ENCODE peak calls at places on chromosomes 12 and 14, in seven cellular contexts. N, X, J, U, V, W and T are unnamed samples.

GRCh38 chr14:93285048-93285447 is 47.8 kb downstream of the BTBD7 start:
- DNase-seq in U (peak; percentile 12), X (no peak), W (no peak), J (no peak), N (no peak), V (peak; percentile 32), T (no peak)

GRCh38 chr14:38127356-38127755 is 80.3 kb upstream of the SSTR1 start:
- DNase-seq in N (no peak), W (no peak), X (no peak), J (no peak), V (no peak), U (no peak), T (no peak)

GRCh38 chr12:50924131-50924438 is 28.3 kb upstream of the HIGD1C start:
- DNase-seq in J (no peak), N (no peak), W (no peak), U (no peak), X (no peak), V (no peak), T (no peak)

GRCh38 chr14:74595006-74595735 is 16.9 kb downstream of the LTBP2 start:
- DNase-seq in X (no peak), V (no peak), W (no peak), N (no peak), U (peak; percentile 90), J (no peak), T (no peak)

GRCh38 chr12:50549885-50550284 is 45.1 kb downstream of the DIP2B start:
- DNase-seq in X (no peak), N (no peak), J (no peak), U (no peak), W (no peak), V (no peak), T (no peak)

GRCh38 chr12:94327819-94328218 is 131.8 kb downstream of the CEP83 start:
- DNase-seq in W (no peak), N (peak; percentile 29), J (no peak), X (no peak), U (peak; percentile 61), V (no peak), T (no peak)

GRCh38 chr14:76786556-76786955 is 25.3 kb downstream of the VASH1 start:
- DNase-seq in U (no peak), W (no peak), N (no peak), X (no peak), V (no peak), J (no peak), T (no peak)

GRCh38 chr12:120710805-120711296 is 593 bp downstream of the UNC119B start:
- DNase-seq in X (peak; percentile 78), V (no peak), U (no peak), J (no peak), N (no peak), W (no peak), T (no peak)

GRCh38 chr14:71380271-71380670 is 473.0 kb downstream of the PCNX1 start:
- DNase-seq in N (peak; percentile 39), W (no peak), U (peak; percentile 89), V (peak; percentile 62), J (no peak), X (no peak), T (no peak)

GRCh38 chr12:26971963-26972362 is 33.7 kb downstream of the FGFR1OP2 start:
- DNase-seq in W (no peak), N (no peak), J (no peak), V (no peak), U (no peak), X (no peak), T (peak; percentile 19)

GRCh38 chr12:68885381-68885780 is 47.6 kb downstream of the CPM start:
- DNase-seq in W (no peak), N (no peak), V (no peak), X (peak; percentile 45), U (no peak), J (no peak), T (no peak)

GRCh38 chr12:121803861-121804416 is at the start of gene SETD1B:
- DNase-seq in V (no peak), W (peak; percentile 76), J (no peak), N (no peak), U (peak; percentile 53), X (peak; percentile 88), T (no peak)

GRCh38 chr14:24629521-24629920 is 4.5 kb downstream of the GZMB start:
- DNase-seq in W (no peak), N (no peak), J (no peak), X (no peak), U (no peak), V (no peak), T (no peak)

GRCh38 chr12:145369-145960 is 68.5 kb downstream of the SLC6A12 start:
- DNase-seq in X (no peak), W (no peak), U (peak; percentile 1), V (no peak), J (no peak), N (peak; percentile 58), T (no peak)

GRCh38 chr14:90560529-90560928 is 163.7 kb downstream of the CALM1 start:
- DNase-seq in U (no peak), W (no peak), N (no peak), V (no peak), X (no peak), J (no peak), T (no peak)

GRCh38 chr14:81534510-81535074 is 939 bp upstream of the SEL1L start:
- DNase-seq in J (no peak), N (no peak), V (no peak), U (no peak), W (no peak), X (no peak), T (no peak)

GRCh38 chr14:82759691-82760090 is 1226.0 kb upstream of the SEL1L start:
- DNase-seq in U (no peak), V (no peak), J (no peak), X (no peak), N (no peak), W (no peak), T (no peak)

GRCh38 chr14:60775296-60775695 is 40.7 kb downstream of the MNAT1 start:
- DNase-seq in V (peak; percentile 31), U (peak; percentile 69), N (peak; percentile 87), W (no peak), J (no peak), X (no peak), T (no peak)

GRCh38 chr12:4246116-4246515 is 27.4 kb upstream of the CCND2 start:
- DNase-seq in N (no peak), U (no peak), V (no peak), J (no peak), W (no peak), X (no peak), T (no peak)

GRCh38 chr12:45879363-45879895 is 110.9 kb downstream of the SCAF11 start:
- DNase-seq in V (no peak), U (no peak), J (no peak), W (no peak), N (no peak), X (no peak), T (no peak)
- H3K4me3 ChIP-seq in V (no peak overlapping the region), U (no peak overlapping the region), J (no peak overlapping the region), W (no peak overlapping the region), N (no peak overlapping the region), X (no peak overlapping the region), T (no peak overlapping the region)

GRCh38 chr12:6358886-6359285 is 16.5 kb downstream of the SCNN1A start:
- DNase-seq in J (no peak), X (no peak), W (no peak), U (no peak), N (no peak), V (no peak), T (no peak)

GRCh38 chr12:6354539-6355393 is 12.9 kb upstream of the TNFRSF1A start:
- DNase-seq in V (no peak), U (no peak), W (no peak), J (no peak), N (no peak), X (peak; percentile 53), T (no peak)

GRCh38 chr12:6352198-6353173 is 10.6 kb upstream of the TNFRSF1A start:
- DNase-seq in J (no peak), N (no peak), X (no peak), V (no peak), W (no peak), U (no peak), T (no peak)

GRCh38 chr12:6356374-6356820 is 14.5 kb upstream of the TNFRSF1A start:
- DNase-seq in W (no peak), J (no peak), U (no peak), N (no peak), X (no peak), V (no peak), T (no peak)

GRCh38 chr12:6355491-6356373 is 13.9 kb upstream of the TNFRSF1A start:
- DNase-seq in N (no peak), X (peak; percentile 93), V (no peak), U (no peak), W (no peak), J (no peak), T (no peak)
- H3K4me3 ChIP-seq in N (no peak overlapping the region), X (no peak overlapping the region), V (no peak overlapping the region), U (no peak overlapping the region), W (no peak overlapping the region), J (no peak overlapping the region), T (no peak overlapping the region)

GRCh38 chr12:14450479-14450878 is 85.0 kb downstream of the ATF7IP start:
- DNase-seq in W (no peak), N (no peak), V (no peak), X (no peak), J (no peak), U (no peak), T (no peak)
- H3K4me3 ChIP-seq in W (no peak overlapping the region), N (no peak overlapping the region), V (no peak overlapping the region), X (no peak overlapping the region), J (no peak overlapping the region), U (no peak overlapping the region), T (no peak overlapping the region)

GRCh38 chr12:124779161-124780141 is 84.2 kb downstream of the SCARB1 start:
- DNase-seq in U (no peak), W (no peak), X (no peak), N (no peak), V (no peak), J (no peak), T (no peak)

GRCh38 chr12:124780752-124781685 is 82.6 kb downstream of the SCARB1 start:
- DNase-seq in J (no peak), V (no peak), U (peak; percentile 19), X (no peak), W (no peak), N (no peak), T (no peak)

GRCh38 chr12:124780336-124780735 is 83.3 kb downstream of the SCARB1 start:
- DNase-seq in X (no peak), V (no peak), J (no peak), U (no peak), W (no peak), N (no peak), T (no peak)

GRCh38 chr12:124783087-124783486 is 80.6 kb downstream of the SCARB1 start:
- DNase-seq in N (no peak), U (no peak), V (no peak), X (no peak), W (no peak), J (no peak), T (no peak)

DNA sequence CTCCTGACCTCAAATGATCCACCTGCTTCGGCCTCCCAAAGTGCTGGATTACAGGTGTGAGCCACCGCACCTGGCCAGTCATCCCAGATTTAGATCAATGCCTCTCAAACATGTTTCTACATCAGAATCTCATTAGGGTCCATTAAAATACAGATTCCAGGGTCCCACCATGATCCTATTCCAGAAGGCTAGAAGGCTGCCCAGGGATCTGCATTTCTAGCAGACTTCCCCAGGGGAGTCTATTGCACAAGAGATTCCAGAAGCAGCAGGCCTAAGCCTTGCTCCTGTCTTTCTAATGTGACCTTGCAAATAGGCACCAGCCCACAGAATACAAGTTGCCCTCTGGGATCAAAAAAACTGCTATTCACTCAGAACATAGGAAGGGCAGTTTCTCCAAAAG is 81.5 kb downstream of the SCARB1 start:
- DNase-seq in V (no peak), W (no peak), J (no peak), X (no peak), N (no peak), U (no peak), T (no peak)
- H3K4me3 ChIP-seq in V (no peak overlapping the region), W (no peak overlapping the region), J (no peak overlapping the region), X (no peak overlapping the region), N (no peak overlapping the region), U (no peak overlapping the region), T (no peak overlapping the region)

GRCh38 chr14:96299441-96299840 is 43.4 kb downstream of the BDKRB1 start:
- DNase-seq in J (no peak), U (no peak), W (no peak), X (no peak), V (no peak), N (no peak), T (no peak)
- H3K4me3 ChIP-seq in J (no peak overlapping the region), U (no peak overlapping the region), W (no peak overlapping the region), X (no peak overlapping the region), V (no peak overlapping the region), N (no peak overlapping the region), T (no peak overlapping the region)